ENCODE peak calls at places on chromosome 19, in four cellular contexts. E is stimulated activated CD8-positive, alpha-beta memory T cell treated with anti-CD3 and anti-CD28 coated beads, Interleukin-2, amount 100 ng/mL, for 48 hours; N is fibroblast of mammary gland; V is substantia nigra. R is an unnamed sample.

GRCh38 chr19:45598267-45599011 is 3.6 kb downstream of the GPR4 start:
- DNase-seq in E (no peak), V (no peak), N (peak), R (no peak)

GRCh38 chr19:48169974-48170803 is at the start of the genes LIG1 and ZSWIM9:
- DNase-seq in N (peak), E (peak), V (peak), R (peak)

GRCh38 chr19:35045667-35046300 is 4.3 kb downstream of the HPN start:
- DNase-seq in E (no peak), V (peak), N (no peak), R (no peak)

GRCh38 chr19:51808333-51808986 is 13.5 kb downstream of the FPR3 start:
- DNase-seq in V (no peak), E (no peak), N (peak), R (no peak)

GRCh38 chr19:39321832-39322176 is 1.1 kb upstream of the LRFN1 start:
- DNase-seq in N (no peak), E (no peak), V (no peak), R (no peak)

GRCh38 chr19:51345076-51345620 is 3.2 kb upstream of the VSIG10L start:
- DNase-seq in N (no peak), E (no peak), V (no peak), R (no peak)

GRCh38 chr19:42528354-42529247 is at the start of gene CEACAM1:
- DNase-seq in V (no peak), E (no peak), N (no peak), R (no peak)

GRCh38 chr19:48735031-48735615 is 5.3 kb downstream of the RASIP1 start:
- DNase-seq in E (no peak), V (no peak), N (no peak), R (no peak)

GRCh38 chr19:48444129-48444932 is 1.5 kb upstream of the GRWD1 start:
- DNase-seq in E (no peak), N (no peak), V (no peak), R (no peak)

GRCh38 chr19:49580264-49581006 is at the start of gene NOSIP:
- DNase-seq in V (peak), E (peak), N (peak), R (peak)

GRCh38 chr19:3025516-3025890 is 3.6 kb downstream of the TLE2 start:
- DNase-seq in N (no peak), V (no peak), E (no peak), R (no peak)

GRCh38 chr19:11018179-11018578 is 57.3 kb downstream of the SMARCA4 start:
- DNase-seq in N (peak), V (no peak), E (no peak), R (no peak)

GRCh38 chr19:511101-511841 is 4.0 kb downstream of the TPGS1 start:
- DNase-seq in E (no peak), N (no peak), V (no peak), R (no peak)

GRCh38 chr19:8361921-8362793 is 1.8 kb upstream of the ANGPTL4 start:
- DNase-seq in N (peak), E (no peak), V (peak), R (peak)

GRCh38 chr19:49801966-49802661 is 11.0 kb downstream of the FUZ start:
- DNase-seq in E (no peak), N (peak), V (peak), R (peak)

GRCh38 chr19:39692166-39692565 is 12.1 kb upstream of the LGALS14 start:
- DNase-seq in E (no peak), V (no peak), N (peak), R (no peak)

GRCh38 chr19:44890366-44891015 is 563 bp upstream of the TOMM40 start:
- DNase-seq in V (peak), N (peak), E (no peak), R (peak)

GRCh38 chr19:30224689-30225606 is 147.2 kb upstream of the ZNF536 start:
- DNase-seq in V (no peak), N (no peak), E (no peak), R (no peak)

GRCh38 chr19:798415-799075 is 1.3 kb downstream of the PTBP1 start:
- DNase-seq in N (no peak), V (no peak), E (no peak), R (no peak)

GRCh38 chr19:52941941-52942370 is 18.7 kb upstream of the ZNF888 start:
- DNase-seq in V (no peak), E (no peak), N (peak), R (no peak)

GRCh38 chr19:34082289-34083077 is 89.8 kb upstream of the LSM14A start:
- DNase-seq in V (no peak), E (no peak), N (no peak), R (no peak)